ENCODE peak calls at places on chromosomes 12 and 14, in eight cellular contexts. X, O, A, I, K, Z, P and M are unnamed samples.

GRCh38 chr14:101008631-101009336 is 105.3 kb upstream of the RTL1 start:
- DNase-seq in X (peak), O (no peak), A (no peak), I (no peak), K (no peak), Z (no peak), P (no peak), M (no peak)

GRCh38 chr12:116955382-116956021 is 44.8 kb downstream of the FBXW8 start:
- DNase-seq in X (peak), O (peak), A (peak), I (peak), K (no peak), Z (peak), P (peak), M (peak)

GRCh38 chr12:47147749-47148148 is 68.0 kb upstream of the AMIGO2 start:
- DNase-seq in X (no peak), O (no peak), A (no peak), I (no peak), K (no peak), Z (no peak), P (no peak), M (no peak)

GRCh38 chr12:46386360-46386867 is 13.8 kb upstream of the SLC38A2 start:
- DNase-seq in X (no peak), O (peak), A (peak), I (no peak), K (no peak), Z (no peak), P (no peak), M (no peak)

GRCh38 chr12:19375888-19376287 is 63.4 kb upstream of the AEBP2 start:
- DNase-seq in X (no peak), O (no peak), A (no peak), I (no peak), K (no peak), Z (no peak), P (no peak), M (no peak)

GRCh38 chr14:97036096-97036852 is 239.1 kb downstream of the VRK1 start:
- DNase-seq in X (no peak), O (no peak), A (no peak), I (no peak), K (peak), Z (no peak), P (no peak), M (no peak)

GRCh38 chr14:100065161-100065871 is at the start of gene EVL:
- DNase-seq in X (no peak), O (no peak), A (no peak), I (peak), K (no peak), Z (no peak), P (no peak), M (no peak)

GRCh38 chr12:94074970-94075695 is 73.2 kb upstream of the PLXNC1 start:
- DNase-seq in X (peak), O (peak), A (peak), I (no peak), K (peak), Z (peak), P (no peak), M (peak)

GRCh38 chr12:110846615-110847566 is at the start of gene CCDC63:
- DNase-seq in X (peak), O (peak), A (no peak), I (peak), K (peak), Z (peak), P (no peak), M (peak)

GRCh38 chr12:93947486-93947885 is 200.9 kb upstream of the PLXNC1 start:
- DNase-seq in X (no peak), O (no peak), A (no peak), I (no peak), K (no peak), Z (no peak), P (no peak), M (no peak)

GRCh38 chr14:101595349-101595748 is 34.1 kb downstream of the DIO3 start:
- DNase-seq in X (no peak), O (no peak), A (no peak), I (no peak), K (no peak), Z (no peak), P (no peak), M (no peak)

GRCh38 chr12:117514016-117514415 is 152.6 kb upstream of the NOS1 start:
- DNase-seq in X (no peak), O (no peak), A (no peak), I (no peak), K (peak), Z (no peak), P (no peak), M (no peak)

GRCh38 chr12:118360785-118361404 is 11.8 kb downstream of the TAOK3 start:
- DNase-seq in X (no peak), O (peak), A (peak), I (no peak), K (no peak), Z (peak), P (no peak), M (peak)

GRCh38 chr12:66804555-66804954 is 125.7 kb upstream of the GRIP1 start:
- DNase-seq in X (no peak), O (no peak), A (no peak), I (no peak), K (peak), Z (no peak), P (no peak), M (no peak)

GRCh38 chr12:67981236-67982164 is 7.7 kb upstream of the IFNG-AS1 start:
- DNase-seq in X (no peak), O (peak), A (peak), I (no peak), K (no peak), Z (no peak), P (peak), M (peak)

GRCh38 chr14:94548999-94549985 is 11.9 kb upstream of the SERPINA4 start:
- DNase-seq in X (peak), O (peak), A (peak), I (peak), K (peak), Z (peak), P (no peak), M (peak)

GRCh38 chr12:126191037-126191891 is 1126.0 kb downstream of the AACS start:
- DNase-seq in X (no peak), O (no peak), A (no peak), I (no peak), K (peak), Z (no peak), P (no peak), M (no peak)

GRCh38 chr14:24179961-24180726 is 8.3 kb downstream of the REC8 start:
- DNase-seq in X (no peak), O (peak), A (peak), I (no peak), K (no peak), Z (no peak), P (no peak), M (no peak)

GRCh38 chr14:35959835-35960234 is 133.7 kb downstream of the BRMS1L start:
- DNase-seq in X (peak), O (peak), A (no peak), I (no peak), K (no peak), Z (no peak), P (no peak), M (no peak)

GRCh38 chr12:93943766-93944165 is 204.6 kb upstream of the PLXNC1 start:
- DNase-seq in X (no peak), O (peak), A (peak), I (no peak), K (no peak), Z (no peak), P (no peak), M (peak)

GRCh38 chr14:104864267-104865068 is 600 bp upstream of the CEP170B start:
- DNase-seq in X (no peak), O (peak), A (peak), I (no peak), K (peak), Z (no peak), P (peak), M (peak)

GRCh38 chr12:14171111-14171510 is 189.7 kb upstream of the GRIN2B start:
- DNase-seq in X (peak), O (no peak), A (no peak), I (peak), K (no peak), Z (no peak), P (no peak), M (no peak)

GRCh38 chr12:44015333-44015941 is 179.6 kb downstream of the TMEM117 start:
- DNase-seq in X (peak), O (peak), A (peak), I (peak), K (peak), Z (peak), P (peak), M (peak)

GRCh38 chr12:460301-461230 is 827 bp downstream of the B4GALNT3 start:
- DNase-seq in X (no peak), O (no peak), A (peak), I (no peak), K (peak), Z (no peak), P (no peak), M (no peak)

GRCh38 chr12:3896851-3897351 is 23.7 kb upstream of the PARP11 start:
- DNase-seq in X (no peak), O (no peak), A (peak), I (no peak), K (peak), Z (no peak), P (no peak), M (no peak)

GRCh38 chr12:63952980-63953379 is 108.5 kb downstream of the SRGAP1 start:
- DNase-seq in X (no peak), O (no peak), A (no peak), I (no peak), K (no peak), Z (no peak), P (no peak), M (no peak)
- H3K4me2 ChIP-seq in X (no peak), O (no peak), A (no peak), I (no peak), K (no peak), Z (no peak), P (no peak), M (no peak)

GRCh38 chr12:124024790-124025189 is 51.8 kb downstream of the ZNF664 start:
- DNase-seq in X (no peak), O (peak), A (no peak), I (no peak), K (no peak), Z (no peak), P (no peak), M (no peak)

GRCh38 chr12:124026755-124027745 is 54.0 kb downstream of the ZNF664 start:
- DNase-seq in X (no peak), O (peak), A (peak), I (peak), K (no peak), Z (peak), P (no peak), M (no peak)

GRCh38 chr12:124027753-124028559 is 54.9 kb downstream of the ZNF664 start:
- DNase-seq in X (no peak), O (no peak), A (no peak), I (no peak), K (no peak), Z (no peak), P (no peak), M (no peak)

GRCh38 chr12:124024263-124024678 is 51.3 kb downstream of the ZNF664 start:
- DNase-seq in X (no peak), O (peak), A (peak), I (no peak), K (no peak), Z (peak), P (no peak), M (no peak)

GRCh38 chr12:124025661-124026060 is 52.6 kb downstream of the ZNF664 start:
- DNase-seq in X (no peak), O (no peak), A (no peak), I (no peak), K (no peak), Z (no peak), P (no peak), M (no peak)
- H3K4me2 ChIP-seq in X (no peak), O (no peak), A (no peak), I (no peak), K (no peak), Z (no peak), P (no peak), M (no peak)

DNA sequence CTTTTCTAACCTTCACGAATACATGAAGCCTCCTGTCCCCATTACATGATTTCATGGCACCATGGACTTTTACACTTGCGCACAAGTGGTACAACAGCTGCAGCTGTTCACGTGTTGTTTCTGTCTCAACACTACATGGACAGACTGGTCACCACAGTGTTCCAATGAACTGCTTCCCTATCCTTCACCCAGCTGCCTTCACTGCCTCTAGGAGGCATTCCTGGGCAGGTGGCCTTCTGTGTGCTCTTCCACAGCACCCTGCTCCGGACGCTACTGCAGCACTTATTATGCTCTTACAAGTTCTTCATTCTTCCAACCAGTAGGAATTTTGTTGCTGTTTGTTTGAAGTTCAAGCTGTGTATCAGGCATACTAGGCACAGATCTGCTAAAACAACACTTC is 1.5 kb downstream of the MTERF2 start:
- DNase-seq in X (no peak), O (no peak), A (no peak), I (no peak), K (peak), Z (peak), P (no peak), M (no peak)
- H3K4me2 ChIP-seq in X (no peak), O (peak), A (peak), I (no peak), K (peak), Z (peak), P (peak), M (peak)

DNA sequence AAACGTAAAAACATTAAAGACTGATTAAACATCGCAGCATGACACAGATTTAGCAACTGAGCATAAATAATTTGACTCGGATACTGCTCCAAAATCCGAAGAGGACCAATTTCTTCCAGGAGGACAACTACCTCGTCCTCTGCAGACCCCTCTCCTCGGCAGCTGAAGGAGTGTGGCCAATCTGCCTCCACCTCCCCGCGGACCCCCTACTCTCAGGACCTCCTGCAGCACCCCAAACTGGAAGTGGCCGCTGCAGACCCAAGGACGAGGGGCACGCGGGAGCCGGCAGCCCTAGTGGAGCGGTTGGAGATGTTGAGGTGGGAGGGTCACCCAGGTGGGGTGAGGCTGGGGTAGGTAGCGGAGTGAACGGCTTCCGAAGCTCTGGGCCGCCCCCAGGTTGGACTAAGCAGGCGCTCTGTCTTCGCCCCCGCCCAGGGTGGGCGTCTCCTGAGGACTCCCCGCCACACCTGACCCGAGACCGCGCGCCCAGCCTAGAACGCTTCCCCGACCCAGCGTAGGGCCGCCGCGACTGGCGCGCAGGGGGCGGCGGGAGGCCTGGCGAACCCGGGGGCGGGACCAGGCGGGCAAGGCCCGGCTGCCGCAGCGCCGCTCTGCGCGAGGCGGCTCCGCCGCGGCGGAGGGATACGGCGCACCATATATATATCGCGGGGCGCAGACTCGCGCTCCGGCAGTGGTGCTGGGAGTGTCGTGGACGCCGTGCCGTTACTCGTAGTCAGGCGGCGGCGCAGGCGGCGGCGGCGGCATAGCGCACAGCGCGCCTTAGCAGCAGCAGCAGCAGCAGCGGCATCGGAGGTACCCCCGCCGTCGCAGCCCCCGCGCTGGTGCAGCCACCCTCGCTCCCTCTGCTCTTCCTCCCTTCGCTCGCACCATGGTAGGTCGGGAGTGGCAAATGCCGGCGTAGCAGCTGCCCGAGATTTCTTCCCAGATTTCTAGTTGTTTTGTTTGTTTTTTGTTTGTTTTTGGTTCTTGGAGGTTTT is at the start of gene CALM1:
- DNase-seq in X (peak), O (peak), A (peak), I (peak), K (peak), Z (peak), P (no peak), M (peak)
- H3K4me2 ChIP-seq in X (peak), O (peak), A (peak), I (peak), K (peak), Z (peak), P (peak), M (peak)

GRCh38 chr12:107291018-107291417 is 197.7 kb upstream of the CRY1 start:
- DNase-seq in X (no peak), O (no peak), A (no peak), I (no peak), K (no peak), Z (no peak), P (no peak), M (no peak)

GRCh38 chr12:107288414-107289125 is 195.2 kb upstream of the CRY1 start:
- DNase-seq in X (no peak), O (no peak), A (no peak), I (no peak), K (no peak), Z (no peak), P (no peak), M (no peak)

GRCh38 chr12:107282628-107283027 is 189.3 kb upstream of the CRY1 start:
- DNase-seq in X (no peak), O (no peak), A (peak), I (no peak), K (no peak), Z (no peak), P (no peak), M (no peak)

GRCh38 chr12:107283652-107284051 is 190.3 kb upstream of the CRY1 start:
- DNase-seq in X (no peak), O (no peak), A (no peak), I (no peak), K (no peak), Z (peak), P (no peak), M (no peak)

DNA sequence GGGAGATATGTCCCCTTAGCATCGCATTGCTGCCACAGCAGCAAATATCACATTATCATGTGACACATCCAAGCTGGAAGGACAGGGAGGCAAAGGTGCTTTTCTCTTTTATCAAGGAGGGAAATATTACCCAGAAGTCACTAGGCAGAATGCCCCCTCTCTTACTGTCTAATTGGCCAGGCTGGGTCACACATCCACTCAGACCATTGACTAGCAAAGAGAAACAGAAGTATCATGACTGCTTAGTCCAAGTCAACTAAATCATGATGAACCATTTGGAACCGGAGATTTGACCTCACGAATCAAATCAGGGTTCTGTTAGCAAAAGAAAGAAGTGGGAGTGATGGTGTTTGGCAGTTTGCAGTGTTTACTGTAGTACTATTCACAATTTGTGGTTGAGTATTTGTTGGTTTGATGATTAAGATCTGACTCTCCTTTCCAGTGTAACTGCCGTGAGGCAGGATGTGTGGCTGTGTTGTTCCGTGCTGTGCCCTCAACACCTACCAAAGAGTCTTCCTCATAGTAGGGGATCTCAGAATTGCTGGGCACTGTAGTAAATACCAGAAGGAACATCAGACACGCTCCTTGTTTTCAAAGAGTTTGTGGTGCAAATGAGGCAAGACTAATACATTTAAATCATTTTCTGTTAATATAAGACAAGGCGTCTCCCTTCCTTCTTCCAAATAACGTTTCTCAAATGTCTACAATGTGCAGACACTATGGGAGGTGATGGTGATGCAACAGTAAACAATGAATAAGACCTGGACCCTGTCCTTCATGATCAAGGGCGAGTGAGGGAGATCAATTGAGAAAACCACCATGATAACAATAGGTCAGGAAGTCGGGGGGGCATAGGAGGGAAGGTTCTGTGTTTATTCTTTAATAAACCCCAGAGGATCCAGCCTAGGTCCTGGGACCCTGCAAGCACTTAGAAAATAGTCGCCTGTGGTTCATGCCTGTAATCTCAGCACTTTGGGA is 194.4 kb upstream of the CRY1 start:
- DNase-seq in X (no peak), O (peak), A (peak), I (no peak), K (no peak), Z (no peak), P (no peak), M (no peak)
- H3K4me2 ChIP-seq in X (no peak), O (peak), A (peak), I (no peak), K (no peak), Z (no peak), P (peak), M (no peak)

GRCh38 chr12:7093486-7093885 is 1.2 kb upstream of the C1R start:
- DNase-seq in X (no peak), O (no peak), A (no peak), I (no peak), K (no peak), Z (no peak), P (no peak), M (no peak)
- H3K4me2 ChIP-seq in X (no peak), O (no peak), A (no peak), I (no peak), K (no peak), Z (no peak), P (no peak), M (no peak)